ENCODE peak calls at places on chromosomes 13 and 19, in ten cellular contexts. I is ovary, G is stomach, B is pancreas, K is upper lobe of right lung, N is OCI-LY7, R is fibroblast of lung, A is neural progenitor cell, D is small intestine, S is GM23248. V is an unnamed sample.

GRCh38 chr19:14536926-14537692 is 7.7 kb downstream of the TECR start:
- DNase-seq in I (peak), G (peak), B (peak), K (peak), N (peak), R (peak), A (peak), D (peak), S (peak), V (no peak)

GRCh38 chr13:102141625-102142472 is 260.0 kb downstream of the FGF14 start:
- DNase-seq in I (no peak), G (no peak), B (no peak), K (no peak), N (peak), R (peak), A (peak), D (no peak), S (peak), V (no peak)

GRCh38 chr19:44809856-44810554 is 1.1 kb downstream of the BCAM start:
- DNase-seq in I (no peak), G (no peak), B (no peak), K (no peak), N (no peak), R (no peak), A (peak), D (no peak), S (no peak), V (no peak)

GRCh38 chr19:9075064-9075964 is 11.5 kb upstream of the OR1M1 start:
- DNase-seq in I (peak), G (peak), B (peak), K (peak), N (no peak), R (peak), A (peak), D (peak), S (peak), V (no peak)

GRCh38 chr13:99307247-99307646 is at the start of gene GPR183:
- DNase-seq in I (no peak), G (no peak), B (no peak), K (no peak), N (no peak), R (peak), A (no peak), D (peak), S (peak), V (no peak)

GRCh38 chr19:46413262-46414031 is at the start of gene CCDC8:
- DNase-seq in I (peak), G (no peak), B (peak), K (peak), N (no peak), R (peak), A (peak), D (no peak), S (peak), V (no peak)

GRCh38 chr19:33953592-33953991 is 156.9 kb downstream of the KCTD15 start:
- DNase-seq in I (no peak), G (no peak), B (no peak), K (no peak), N (no peak), R (no peak), A (no peak), D (no peak), S (no peak), V (no peak)

GRCh38 chr19:35212241-35212640 is 16.3 kb downstream of the FAM187B start:
- DNase-seq in I (no peak), G (no peak), B (no peak), K (peak), N (no peak), R (no peak), A (no peak), D (no peak), S (no peak), V (no peak)

GRCh38 chr19:42048992-42049391 is 21.0 kb downstream of the GRIK5 start:
- DNase-seq in I (no peak), G (no peak), B (no peak), K (no peak), N (no peak), R (no peak), A (no peak), D (peak), S (no peak), V (no peak)

GRCh38 chr13:20997301-20998061 is 63.9 kb downstream of the LATS2 start:
- DNase-seq in I (no peak), G (no peak), B (no peak), K (no peak), N (no peak), R (peak), A (no peak), D (no peak), S (peak), V (no peak)

GRCh38 chr13:27678306-27679040 is 56.8 kb downstream of the POLR1D start:
- DNase-seq in I (no peak), G (peak), B (no peak), K (no peak), N (no peak), R (no peak), A (no peak), D (peak), S (no peak), V (no peak)

GRCh38 chr13:44410328-44410859 is 36.8 kb downstream of the SERP2 start:
- DNase-seq in I (no peak), G (peak), B (no peak), K (no peak), N (peak), R (no peak), A (no peak), D (peak), S (no peak), V (no peak)

GRCh38 chr19:5125797-5126497 is 157.0 kb downstream of the KDM4B start:
- DNase-seq in I (no peak), G (no peak), B (no peak), K (no peak), N (no peak), R (peak), A (peak), D (no peak), S (no peak), V (no peak)

GRCh38 chr19:54521860-54522513 is 19.4 kb downstream of the LAIR2 start:
- DNase-seq in I (no peak), G (no peak), B (no peak), K (no peak), N (no peak), R (no peak), A (no peak), D (no peak), S (no peak), V (no peak)

GRCh38 chr19:49977846-49978245 is 16.9 kb upstream of the SIGLEC11 start:
- DNase-seq in I (no peak), G (no peak), B (no peak), K (no peak), N (no peak), R (no peak), A (no peak), D (no peak), S (no peak), V (no peak)

GRCh38 chr19:55699221-55699620 is 24.2 kb downstream of the EPN1 start:
- DNase-seq in I (no peak), G (peak), B (no peak), K (no peak), N (no peak), R (no peak), A (no peak), D (no peak), S (no peak), V (no peak)

GRCh38 chr19:46606681-46607440 is 5.7 kb downstream of the CALM3 start:
- DNase-seq in I (peak), G (no peak), B (no peak), K (peak), N (no peak), R (no peak), A (no peak), D (no peak), S (no peak), V (no peak)

GRCh38 chr13:113026391-113026910 is 57.4 kb downstream of the MCF2L start:
- DNase-seq in I (no peak), G (no peak), B (no peak), K (no peak), N (no peak), R (no peak), A (no peak), D (no peak), S (no peak), V (no peak)

GRCh38 chr13:48494874-48495273 is 38.0 kb downstream of the RCBTB2 start:
- DNase-seq in I (no peak), G (no peak), B (no peak), K (no peak), N (no peak), R (no peak), A (no peak), D (no peak), S (no peak), V (no peak)

GRCh38 chr13:42524487-42525034 is 49.4 kb upstream of the TNFSF11 start:
- DNase-seq in I (no peak), G (no peak), B (no peak), K (no peak), N (no peak), R (no peak), A (no peak), D (peak), S (no peak), V (no peak)

GRCh38 chr13:20499986-20500385 is 25.7 kb downstream of the CRYL1 start:
- DNase-seq in I (no peak), G (no peak), B (no peak), K (no peak), N (no peak), R (no peak), A (no peak), D (no peak), S (peak), V (no peak)

GRCh38 chr13:111469916-111470506 is 149.6 kb downstream of the TEX29 start:
- DNase-seq in I (no peak), G (no peak), B (no peak), K (no peak), N (no peak), R (no peak), A (no peak), D (no peak), S (no peak), V (no peak)

GRCh38 chr13:99336750-99337149 is 29.6 kb upstream of the GPR183 start:
- DNase-seq in I (no peak), G (no peak), B (no peak), K (no peak), N (no peak), R (no peak), A (no peak), D (no peak), S (no peak), V (no peak)

GRCh38 chr13:38577048-38577447 is 109.8 kb upstream of the FREM2 start:
- DNase-seq in I (no peak), G (no peak), B (no peak), K (no peak), N (no peak), R (peak), A (peak), D (no peak), S (peak), V (no peak)

GRCh38 chr19:7870571-7871279 is 3.5 kb downstream of the PRR36 start:
- DNase-seq in I (peak), G (peak), B (peak), K (peak), N (peak), R (peak), A (peak), D (peak), S (peak), V (no peak)

GRCh38 chr19:55675661-55676354 is 782 bp downstream of the EPN1 start:
- DNase-seq in I (no peak), G (no peak), B (no peak), K (no peak), N (peak), R (no peak), A (no peak), D (no peak), S (peak), V (no peak)

GRCh38 chr13:113848020-113848419 is 15.9 kb downstream of the GAS6 start:
- DNase-seq in I (no peak), G (no peak), B (no peak), K (no peak), N (no peak), R (no peak), A (no peak), D (no peak), S (no peak), V (no peak)

GRCh38 chr19:53389591-53390377 is 5.2 kb upstream of the ZNF765 start:
- DNase-seq in I (peak), G (no peak), B (no peak), K (no peak), N (no peak), R (no peak), A (peak), D (no peak), S (no peak), V (no peak)

GRCh38 chr19:33520844-33521479 is 629 bp downstream of the PEPD start:
- DNase-seq in I (no peak), G (no peak), B (no peak), K (no peak), N (no peak), R (no peak), A (peak), D (peak), S (no peak), V (no peak)

GRCh38 chr19:33303791-33304759 is 1.7 kb upstream of the CEBPA start:
- DNase-seq in I (peak), G (peak), B (peak), K (peak), N (no peak), R (no peak), A (no peak), D (peak), S (peak), V (no peak)

GRCh38 chr19:1175020-1175419 is 952 bp upstream of the SBNO2 start:
- DNase-seq in I (no peak), G (no peak), B (no peak), K (no peak), N (no peak), R (no peak), A (no peak), D (no peak), S (no peak), V (no peak)

GRCh38 chr13:29162638-29163037 is 342.5 kb downstream of the MTUS2 start:
- DNase-seq in I (no peak), G (no peak), B (no peak), K (no peak), N (no peak), R (peak), A (no peak), D (no peak), S (peak), V (no peak)

GRCh38 chr13:80477641-80478443 is 136.9 kb upstream of the SPRY2 start:
- DNase-seq in I (no peak), G (no peak), B (no peak), K (no peak), N (no peak), R (no peak), A (no peak), D (no peak), S (no peak), V (no peak)

GRCh38 chr19:35357867-35358573 is at the start of gene FFAR3:
- DNase-seq in I (peak), G (peak), B (peak), K (peak), N (no peak), R (no peak), A (no peak), D (no peak), S (peak), V (no peak)

GRCh38 chr19:15213715-15214381 is 13.1 kb upstream of the NOTCH3 start:
- DNase-seq in I (peak), G (peak), B (no peak), K (no peak), N (no peak), R (no peak), A (no peak), D (no peak), S (no peak), V (no peak)

GRCh38 chr13:75873499-75873898 is 237.4 kb downstream of the LMO7 start:
- DNase-seq in I (no peak), G (no peak), B (no peak), K (no peak), N (no peak), R (no peak), A (no peak), D (no peak), S (no peak), V (no peak)
- H3K27ac ChIP-seq in I (no peak), G (no peak), B (no peak), K (no peak), N (no peak), R (no peak), A (no peak), D (no peak), S (no peak), V (no peak)

GRCh38 chr19:18339703-18340102 is 695 bp upstream of the PGPEP1 start:
- DNase-seq in I (no peak), G (no peak), B (no peak), K (no peak), N (peak), R (no peak), A (peak), D (no peak), S (peak), V (no peak)
- H3K27ac ChIP-seq in I (no peak), G (peak), B (no peak), K (peak), N (peak), R (no peak), A (no peak), D (no peak), S (no peak), V (no peak)

GRCh38 chr19:40442328-40443130 is 1.6 kb downstream of the SERTAD3 start:
- DNase-seq in I (no peak), G (no peak), B (no peak), K (no peak), N (peak), R (no peak), A (no peak), D (no peak), S (no peak), V (no peak)

GRCh38 chr19:40443131-40443929 is 805 bp downstream of the SERTAD3 start:
- DNase-seq in I (peak), G (peak), B (peak), K (peak), N (peak), R (peak), A (peak), D (peak), S (peak), V (peak)

GRCh38 chr19:40445006-40445312 is 824 bp upstream of the SERTAD3 start:
- DNase-seq in I (no peak), G (no peak), B (no peak), K (no peak), N (no peak), R (no peak), A (no peak), D (no peak), S (no peak), V (no peak)

GRCh38 chr19:40444181-40445005 is at the start of gene SERTAD3:
- DNase-seq in I (peak), G (peak), B (peak), K (peak), N (peak), R (peak), A (peak), D (peak), S (peak), V (peak)

DNA sequence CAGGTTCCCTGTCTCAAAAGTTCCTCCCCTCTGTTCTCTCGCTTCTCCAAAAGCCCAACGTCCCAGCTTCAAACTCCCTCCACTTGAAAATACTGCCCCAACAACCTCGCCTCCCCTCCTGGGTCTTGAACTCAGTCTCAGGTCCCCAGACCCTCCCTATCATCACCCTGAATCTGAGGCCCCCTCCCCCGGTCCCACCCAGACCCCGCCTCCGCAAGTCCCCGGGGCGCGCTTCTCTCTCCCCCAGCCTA is 280 bp downstream of the SERTAD3 start:
- DNase-seq in I (no peak), G (no peak), B (no peak), K (no peak), N (peak), R (no peak), A (no peak), D (no peak), S (no peak), V (no peak)
- H3K27ac ChIP-seq in I (peak), G (peak), B (peak), K (peak), N (peak), R (peak), A (peak), D (peak), S (peak), V (peak)

GRCh38 chr19:23403581-23404324 is 8.5 kb upstream of the ZNF91 start:
- DNase-seq in I (no peak), G (no peak), B (peak), K (no peak), N (no peak), R (no peak), A (peak), D (peak), S (no peak), V (no peak)
- H3K27ac ChIP-seq in I (no peak), G (no peak), B (peak), K (no peak), N (no peak), R (no peak), A (no peak), D (peak), S (no peak), V (no peak)

V was measured in CD4-positive, alpha-beta T cell.